ENCODE peak calls at places on chromosome 21, in six cellular contexts. One of them, this sample, is unnamed.

GRCh38 chr21:34815831-34816700 is 147.3 kb downstream of the CLIC6 start:
- DNase-seq in activated naive CD4-positive, alpha-beta T cell treated with Interleukin-2 at 50 U/mL for 16 hours: no peak
- DNase-seq in ACHN: no peak
- DNase-seq in NCI-H1105 treated with DMSO at 0.1 percent for 48 hours: no peak
- DNase-seq in stimulated activated CD4-positive, alpha-beta T cell treated with anti-CD3 and anti-CD28 coated beads, Interleukin-1b, Interleukin-23, amount 100 ng/mL, for 48 hours: no peak
- DNase-seq in activated naive CD8-positive, alpha-beta T cell treated with anti-CD3 and anti-CD28 coated beads for 36 hours: no peak
- DNase-seq in this sample: no peak

GRCh38 chr21:26846036-26846931 is 1.1 kb upstream of the ADAMTS1 start:
- DNase-seq in activated naive CD4-positive, alpha-beta T cell treated with Interleukin-2 at 50 U/mL for 16 hours: no peak
- DNase-seq in ACHN: peak; percentile 80
- DNase-seq in NCI-H1105 treated with DMSO at 0.1 percent for 48 hours: no peak
- DNase-seq in stimulated activated CD4-positive, alpha-beta T cell treated with anti-CD3 and anti-CD28 coated beads, Interleukin-1b, Interleukin-23, amount 100 ng/mL, for 48 hours: no peak
- DNase-seq in activated naive CD8-positive, alpha-beta T cell treated with anti-CD3 and anti-CD28 coated beads for 36 hours: peak; percentile 25
- DNase-seq in this sample: no peak

GRCh38 chr21:34639882-34640788 is 25.2 kb upstream of the RCAN1 start:
- DNase-seq in activated naive CD4-positive, alpha-beta T cell treated with Interleukin-2 at 50 U/mL for 16 hours: peak; percentile 52
- DNase-seq in ACHN: no peak
- DNase-seq in NCI-H1105 treated with DMSO at 0.1 percent for 48 hours: no peak
- DNase-seq in stimulated activated CD4-positive, alpha-beta T cell treated with anti-CD3 and anti-CD28 coated beads, Interleukin-1b, Interleukin-23, amount 100 ng/mL, for 48 hours: peak; percentile 51
- DNase-seq in activated naive CD8-positive, alpha-beta T cell treated with anti-CD3 and anti-CD28 coated beads for 36 hours: peak; percentile 21
- DNase-seq in this sample: peak; percentile 25

GRCh38 chr21:45029298-45029967 is 44.9 kb upstream of the ADARB1 start:
- DNase-seq in activated naive CD4-positive, alpha-beta T cell treated with Interleukin-2 at 50 U/mL for 16 hours: no peak
- DNase-seq in ACHN: no peak
- DNase-seq in NCI-H1105 treated with DMSO at 0.1 percent for 48 hours: no peak
- DNase-seq in stimulated activated CD4-positive, alpha-beta T cell treated with anti-CD3 and anti-CD28 coated beads, Interleukin-1b, Interleukin-23, amount 100 ng/mL, for 48 hours: no peak
- DNase-seq in activated naive CD8-positive, alpha-beta T cell treated with anti-CD3 and anti-CD28 coated beads for 36 hours: no peak
- DNase-seq in this sample: no peak

GRCh38 chr21:39137248-39138186 is 45.7 kb downstream of the PSMG1 start:
- DNase-seq in activated naive CD4-positive, alpha-beta T cell treated with Interleukin-2 at 50 U/mL for 16 hours: no peak
- DNase-seq in ACHN: no peak
- DNase-seq in NCI-H1105 treated with DMSO at 0.1 percent for 48 hours: no peak
- DNase-seq in stimulated activated CD4-positive, alpha-beta T cell treated with anti-CD3 and anti-CD28 coated beads, Interleukin-1b, Interleukin-23, amount 100 ng/mL, for 48 hours: no peak
- DNase-seq in activated naive CD8-positive, alpha-beta T cell treated with anti-CD3 and anti-CD28 coated beads for 36 hours: no peak
- DNase-seq in this sample: no peak

GRCh38 chr21:41247976-41248545 is 68.5 kb upstream of the FAM3B start:
- DNase-seq in activated naive CD4-positive, alpha-beta T cell treated with Interleukin-2 at 50 U/mL for 16 hours: no peak
- DNase-seq in ACHN: no peak
- DNase-seq in NCI-H1105 treated with DMSO at 0.1 percent for 48 hours: no peak
- DNase-seq in stimulated activated CD4-positive, alpha-beta T cell treated with anti-CD3 and anti-CD28 coated beads, Interleukin-1b, Interleukin-23, amount 100 ng/mL, for 48 hours: no peak
- DNase-seq in activated naive CD8-positive, alpha-beta T cell treated with anti-CD3 and anti-CD28 coated beads for 36 hours: no peak
- DNase-seq in this sample: no peak

GRCh38 chr21:14405225-14405624 is 22.3 kb upstream of the HSPA13 start:
- DNase-seq in activated naive CD4-positive, alpha-beta T cell treated with Interleukin-2 at 50 U/mL for 16 hours: no peak
- DNase-seq in ACHN: no peak
- DNase-seq in NCI-H1105 treated with DMSO at 0.1 percent for 48 hours: no peak
- DNase-seq in stimulated activated CD4-positive, alpha-beta T cell treated with anti-CD3 and anti-CD28 coated beads, Interleukin-1b, Interleukin-23, amount 100 ng/mL, for 48 hours: no peak
- DNase-seq in activated naive CD8-positive, alpha-beta T cell treated with anti-CD3 and anti-CD28 coated beads for 36 hours: no peak
- DNase-seq in this sample: no peak

GRCh38 chr21:17708541-17709265 is 96.0 kb upstream of the BTG3 start:
- DNase-seq in activated naive CD4-positive, alpha-beta T cell treated with Interleukin-2 at 50 U/mL for 16 hours: no peak
- DNase-seq in ACHN: no peak
- DNase-seq in NCI-H1105 treated with DMSO at 0.1 percent for 48 hours: no peak
- DNase-seq in stimulated activated CD4-positive, alpha-beta T cell treated with anti-CD3 and anti-CD28 coated beads, Interleukin-1b, Interleukin-23, amount 100 ng/mL, for 48 hours: no peak
- DNase-seq in activated naive CD8-positive, alpha-beta T cell treated with anti-CD3 and anti-CD28 coated beads for 36 hours: no peak
- DNase-seq in this sample: no peak

GRCh38 chr21:44253832-44254700 is 7.6 kb downstream of the DNMT3L start:
- DNase-seq in activated naive CD4-positive, alpha-beta T cell treated with Interleukin-2 at 50 U/mL for 16 hours: no peak
- DNase-seq in ACHN: no peak
- DNase-seq in NCI-H1105 treated with DMSO at 0.1 percent for 48 hours: no peak
- DNase-seq in stimulated activated CD4-positive, alpha-beta T cell treated with anti-CD3 and anti-CD28 coated beads, Interleukin-1b, Interleukin-23, amount 100 ng/mL, for 48 hours: no peak
- DNase-seq in activated naive CD8-positive, alpha-beta T cell treated with anti-CD3 and anti-CD28 coated beads for 36 hours: no peak
- DNase-seq in this sample: no peak

GRCh38 chr21:42219606-42220137 is 732 bp downstream of the ABCG1 start:
- DNase-seq in activated naive CD4-positive, alpha-beta T cell treated with Interleukin-2 at 50 U/mL for 16 hours: no peak
- DNase-seq in ACHN: no peak
- DNase-seq in NCI-H1105 treated with DMSO at 0.1 percent for 48 hours: no peak
- DNase-seq in stimulated activated CD4-positive, alpha-beta T cell treated with anti-CD3 and anti-CD28 coated beads, Interleukin-1b, Interleukin-23, amount 100 ng/mL, for 48 hours: no peak
- DNase-seq in activated naive CD8-positive, alpha-beta T cell treated with anti-CD3 and anti-CD28 coated beads for 36 hours: no peak
- DNase-seq in this sample: no peak

GRCh38 chr21:42039911-42040351 is 29.8 kb upstream of the ZBTB21 start:
- DNase-seq in activated naive CD4-positive, alpha-beta T cell treated with Interleukin-2 at 50 U/mL for 16 hours: no peak
- DNase-seq in ACHN: no peak
- DNase-seq in NCI-H1105 treated with DMSO at 0.1 percent for 48 hours: no peak
- DNase-seq in stimulated activated CD4-positive, alpha-beta T cell treated with anti-CD3 and anti-CD28 coated beads, Interleukin-1b, Interleukin-23, amount 100 ng/mL, for 48 hours: no peak
- DNase-seq in activated naive CD8-positive, alpha-beta T cell treated with anti-CD3 and anti-CD28 coated beads for 36 hours: no peak
- DNase-seq in this sample: no peak

GRCh38 chr21:42671778-42672593 is 18.6 kb downstream of the PDE9A start:
- DNase-seq in activated naive CD4-positive, alpha-beta T cell treated with Interleukin-2 at 50 U/mL for 16 hours: no peak
- DNase-seq in ACHN: peak; percentile 14
- DNase-seq in NCI-H1105 treated with DMSO at 0.1 percent for 48 hours: peak; percentile 70
- DNase-seq in stimulated activated CD4-positive, alpha-beta T cell treated with anti-CD3 and anti-CD28 coated beads, Interleukin-1b, Interleukin-23, amount 100 ng/mL, for 48 hours: no peak
- DNase-seq in activated naive CD8-positive, alpha-beta T cell treated with anti-CD3 and anti-CD28 coated beads for 36 hours: no peak
- DNase-seq in this sample: no peak

GRCh38 chr21:31911138-31911907 is 38.5 kb downstream of the HUNK start:
- DNase-seq in activated naive CD4-positive, alpha-beta T cell treated with Interleukin-2 at 50 U/mL for 16 hours: no peak
- DNase-seq in ACHN: no peak
- DNase-seq in NCI-H1105 treated with DMSO at 0.1 percent for 48 hours: no peak
- DNase-seq in stimulated activated CD4-positive, alpha-beta T cell treated with anti-CD3 and anti-CD28 coated beads, Interleukin-1b, Interleukin-23, amount 100 ng/mL, for 48 hours: no peak
- DNase-seq in activated naive CD8-positive, alpha-beta T cell treated with anti-CD3 and anti-CD28 coated beads for 36 hours: no peak
- DNase-seq in this sample: no peak

GRCh38 chr21:31343680-31344480 is at the start of gene TIAM1:
- DNase-seq in activated naive CD4-positive, alpha-beta T cell treated with Interleukin-2 at 50 U/mL for 16 hours: peak; percentile 49
- DNase-seq in ACHN: peak; percentile 82
- DNase-seq in NCI-H1105 treated with DMSO at 0.1 percent for 48 hours: no peak
- DNase-seq in stimulated activated CD4-positive, alpha-beta T cell treated with anti-CD3 and anti-CD28 coated beads, Interleukin-1b, Interleukin-23, amount 100 ng/mL, for 48 hours: peak; percentile 40
- DNase-seq in activated naive CD8-positive, alpha-beta T cell treated with anti-CD3 and anti-CD28 coated beads for 36 hours: peak; percentile 20
- DNase-seq in this sample: no peak

GRCh38 chr21:37749132-37749531 is 167.1 kb downstream of the KCNJ6 start:
- DNase-seq in activated naive CD4-positive, alpha-beta T cell treated with Interleukin-2 at 50 U/mL for 16 hours: no peak
- DNase-seq in ACHN: no peak
- DNase-seq in NCI-H1105 treated with DMSO at 0.1 percent for 48 hours: no peak
- DNase-seq in stimulated activated CD4-positive, alpha-beta T cell treated with anti-CD3 and anti-CD28 coated beads, Interleukin-1b, Interleukin-23, amount 100 ng/mL, for 48 hours: no peak
- DNase-seq in activated naive CD8-positive, alpha-beta T cell treated with anti-CD3 and anti-CD28 coated beads for 36 hours: no peak
- DNase-seq in this sample: no peak

GRCh38 chr21:37208741-37209225 is 58.4 kb downstream of the VPS26C start:
- DNase-seq in activated naive CD4-positive, alpha-beta T cell treated with Interleukin-2 at 50 U/mL for 16 hours: no peak
- DNase-seq in ACHN: peak; percentile 35
- DNase-seq in NCI-H1105 treated with DMSO at 0.1 percent for 48 hours: no peak
- DNase-seq in stimulated activated CD4-positive, alpha-beta T cell treated with anti-CD3 and anti-CD28 coated beads, Interleukin-1b, Interleukin-23, amount 100 ng/mL, for 48 hours: no peak
- DNase-seq in activated naive CD8-positive, alpha-beta T cell treated with anti-CD3 and anti-CD28 coated beads for 36 hours: no peak
- DNase-seq in this sample: no peak

GRCh38 chr21:41715649-41716321 is 51.1 kb downstream of the RIPK4 start:
- DNase-seq in activated naive CD4-positive, alpha-beta T cell treated with Interleukin-2 at 50 U/mL for 16 hours: no peak
- DNase-seq in ACHN: no peak
- DNase-seq in NCI-H1105 treated with DMSO at 0.1 percent for 48 hours: no peak
- DNase-seq in stimulated activated CD4-positive, alpha-beta T cell treated with anti-CD3 and anti-CD28 coated beads, Interleukin-1b, Interleukin-23, amount 100 ng/mL, for 48 hours: no peak
- DNase-seq in activated naive CD8-positive, alpha-beta T cell treated with anti-CD3 and anti-CD28 coated beads for 36 hours: no peak
- DNase-seq in this sample: no peak

GRCh38 chr21:44697811-44698734 is 1.1 kb downstream of the KRTAP10-12 start:
- DNase-seq in activated naive CD4-positive, alpha-beta T cell treated with Interleukin-2 at 50 U/mL for 16 hours: no peak
- DNase-seq in ACHN: no peak
- DNase-seq in NCI-H1105 treated with DMSO at 0.1 percent for 48 hours: no peak
- DNase-seq in stimulated activated CD4-positive, alpha-beta T cell treated with anti-CD3 and anti-CD28 coated beads, Interleukin-1b, Interleukin-23, amount 100 ng/mL, for 48 hours: no peak
- DNase-seq in activated naive CD8-positive, alpha-beta T cell treated with anti-CD3 and anti-CD28 coated beads for 36 hours: no peak
- DNase-seq in this sample: no peak

GRCh38 chr21:45427331-45428271 is 22.6 kb downstream of the COL18A1 start:
- DNase-seq in activated naive CD4-positive, alpha-beta T cell treated with Interleukin-2 at 50 U/mL for 16 hours: no peak
- DNase-seq in ACHN: peak; percentile 94
- DNase-seq in NCI-H1105 treated with DMSO at 0.1 percent for 48 hours: no peak
- DNase-seq in stimulated activated CD4-positive, alpha-beta T cell treated with anti-CD3 and anti-CD28 coated beads, Interleukin-1b, Interleukin-23, amount 100 ng/mL, for 48 hours: no peak
- DNase-seq in activated naive CD8-positive, alpha-beta T cell treated with anti-CD3 and anti-CD28 coated beads for 36 hours: no peak
- DNase-seq in this sample: no peak

GRCh38 chr21:45018131-45019075 is 56.0 kb upstream of the ADARB1 start:
- DNase-seq in activated naive CD4-positive, alpha-beta T cell treated with Interleukin-2 at 50 U/mL for 16 hours: no peak
- DNase-seq in ACHN: no peak
- DNase-seq in NCI-H1105 treated with DMSO at 0.1 percent for 48 hours: no peak
- DNase-seq in stimulated activated CD4-positive, alpha-beta T cell treated with anti-CD3 and anti-CD28 coated beads, Interleukin-1b, Interleukin-23, amount 100 ng/mL, for 48 hours: no peak
- DNase-seq in activated naive CD8-positive, alpha-beta T cell treated with anti-CD3 and anti-CD28 coated beads for 36 hours: no peak
- DNase-seq in this sample: no peak

GRCh38 chr21:45947716-45948255 is 33.8 kb upstream of the COL6A1 start:
- DNase-seq in activated naive CD4-positive, alpha-beta T cell treated with Interleukin-2 at 50 U/mL for 16 hours: no peak
- DNase-seq in ACHN: no peak
- DNase-seq in NCI-H1105 treated with DMSO at 0.1 percent for 48 hours: no peak
- DNase-seq in stimulated activated CD4-positive, alpha-beta T cell treated with anti-CD3 and anti-CD28 coated beads, Interleukin-1b, Interleukin-23, amount 100 ng/mL, for 48 hours: no peak
- DNase-seq in activated naive CD8-positive, alpha-beta T cell treated with anti-CD3 and anti-CD28 coated beads for 36 hours: no peak
- DNase-seq in this sample: no peak

GRCh38 chr21:37073417-37074194 is 552 bp downstream of the TTC3 start:
- DNase-seq in activated naive CD4-positive, alpha-beta T cell treated with Interleukin-2 at 50 U/mL for 16 hours: peak; percentile 63
- DNase-seq in ACHN: peak; percentile 37
- DNase-seq in NCI-H1105 treated with DMSO at 0.1 percent for 48 hours: peak; percentile 52
- DNase-seq in stimulated activated CD4-positive, alpha-beta T cell treated with anti-CD3 and anti-CD28 coated beads, Interleukin-1b, Interleukin-23, amount 100 ng/mL, for 48 hours: peak; percentile 49
- DNase-seq in activated naive CD8-positive, alpha-beta T cell treated with anti-CD3 and anti-CD28 coated beads for 36 hours: peak; percentile 63
- DNase-seq in this sample: peak; percentile 27

GRCh38 chr21:41425954-41426655 is at the start of gene MX1:
- DNase-seq in activated naive CD4-positive, alpha-beta T cell treated with Interleukin-2 at 50 U/mL for 16 hours: peak; percentile 88
- DNase-seq in ACHN: peak; percentile 73
- DNase-seq in NCI-H1105 treated with DMSO at 0.1 percent for 48 hours: no peak
- DNase-seq in stimulated activated CD4-positive, alpha-beta T cell treated with anti-CD3 and anti-CD28 coated beads, Interleukin-1b, Interleukin-23, amount 100 ng/mL, for 48 hours: peak; percentile 87
- DNase-seq in activated naive CD8-positive, alpha-beta T cell treated with anti-CD3 and anti-CD28 coated beads for 36 hours: peak; percentile 90
- DNase-seq in this sample: peak; percentile 85

GRCh38 chr21:44590311-44590721 is 2.0 kb downstream of the KRTAP10-6 start:
- DNase-seq in activated naive CD4-positive, alpha-beta T cell treated with Interleukin-2 at 50 U/mL for 16 hours: no peak
- DNase-seq in ACHN: no peak
- DNase-seq in NCI-H1105 treated with DMSO at 0.1 percent for 48 hours: no peak
- DNase-seq in stimulated activated CD4-positive, alpha-beta T cell treated with anti-CD3 and anti-CD28 coated beads, Interleukin-1b, Interleukin-23, amount 100 ng/mL, for 48 hours: no peak
- DNase-seq in activated naive CD8-positive, alpha-beta T cell treated with anti-CD3 and anti-CD28 coated beads for 36 hours: no peak
- DNase-seq in this sample: no peak

GRCh38 chr21:36630485-36631206 is 68.3 kb upstream of the SIM2 start:
- DNase-seq in activated naive CD4-positive, alpha-beta T cell treated with Interleukin-2 at 50 U/mL for 16 hours: peak; percentile 62
- DNase-seq in ACHN: peak; percentile 39
- DNase-seq in NCI-H1105 treated with DMSO at 0.1 percent for 48 hours: peak; percentile 44
- DNase-seq in stimulated activated CD4-positive, alpha-beta T cell treated with anti-CD3 and anti-CD28 coated beads, Interleukin-1b, Interleukin-23, amount 100 ng/mL, for 48 hours: peak; percentile 48
- DNase-seq in activated naive CD8-positive, alpha-beta T cell treated with anti-CD3 and anti-CD28 coated beads for 36 hours: peak; percentile 38
- DNase-seq in this sample: peak; percentile 55

GRCh38 chr21:42230636-42231035 is 11.7 kb downstream of the ABCG1 start:
- DNase-seq in activated naive CD4-positive, alpha-beta T cell treated with Interleukin-2 at 50 U/mL for 16 hours: no peak
- DNase-seq in ACHN: no peak
- DNase-seq in NCI-H1105 treated with DMSO at 0.1 percent for 48 hours: no peak
- DNase-seq in stimulated activated CD4-positive, alpha-beta T cell treated with anti-CD3 and anti-CD28 coated beads, Interleukin-1b, Interleukin-23, amount 100 ng/mL, for 48 hours: no peak
- DNase-seq in activated naive CD8-positive, alpha-beta T cell treated with anti-CD3 and anti-CD28 coated beads for 36 hours: no peak
- DNase-seq in this sample: no peak

GRCh38 chr21:31358148-31358547 is 14.1 kb upstream of the TIAM1 start:
- DNase-seq in activated naive CD4-positive, alpha-beta T cell treated with Interleukin-2 at 50 U/mL for 16 hours: no peak
- DNase-seq in ACHN: no peak
- DNase-seq in NCI-H1105 treated with DMSO at 0.1 percent for 48 hours: no peak
- DNase-seq in stimulated activated CD4-positive, alpha-beta T cell treated with anti-CD3 and anti-CD28 coated beads, Interleukin-1b, Interleukin-23, amount 100 ng/mL, for 48 hours: no peak
- DNase-seq in activated naive CD8-positive, alpha-beta T cell treated with anti-CD3 and anti-CD28 coated beads for 36 hours: no peak
- DNase-seq in this sample: no peak

GRCh38 chr21:40797881-40798280 is 49.1 kb downstream of the DSCAM start:
- DNase-seq in activated naive CD4-positive, alpha-beta T cell treated with Interleukin-2 at 50 U/mL for 16 hours: no peak
- DNase-seq in ACHN: no peak
- DNase-seq in NCI-H1105 treated with DMSO at 0.1 percent for 48 hours: no peak
- DNase-seq in stimulated activated CD4-positive, alpha-beta T cell treated with anti-CD3 and anti-CD28 coated beads, Interleukin-1b, Interleukin-23, amount 100 ng/mL, for 48 hours: no peak
- DNase-seq in activated naive CD8-positive, alpha-beta T cell treated with anti-CD3 and anti-CD28 coated beads for 36 hours: no peak
- DNase-seq in this sample: no peak

GRCh38 chr21:25329227-25329626 is 278.1 kb downstream of the MRPL39 start:
- DNase-seq in activated naive CD4-positive, alpha-beta T cell treated with Interleukin-2 at 50 U/mL for 16 hours: no peak
- DNase-seq in ACHN: peak; percentile 21
- DNase-seq in NCI-H1105 treated with DMSO at 0.1 percent for 48 hours: no peak
- DNase-seq in stimulated activated CD4-positive, alpha-beta T cell treated with anti-CD3 and anti-CD28 coated beads, Interleukin-1b, Interleukin-23, amount 100 ng/mL, for 48 hours: no peak
- DNase-seq in activated naive CD8-positive, alpha-beta T cell treated with anti-CD3 and anti-CD28 coated beads for 36 hours: no peak
- DNase-seq in this sample: no peak

GRCh38 chr21:30713786-30714185 is 4.8 kb downstream of the KRTAP21-3 start:
- DNase-seq in activated naive CD4-positive, alpha-beta T cell treated with Interleukin-2 at 50 U/mL for 16 hours: no peak
- DNase-seq in ACHN: no peak
- DNase-seq in NCI-H1105 treated with DMSO at 0.1 percent for 48 hours: no peak
- DNase-seq in stimulated activated CD4-positive, alpha-beta T cell treated with anti-CD3 and anti-CD28 coated beads, Interleukin-1b, Interleukin-23, amount 100 ng/mL, for 48 hours: no peak
- DNase-seq in activated naive CD8-positive, alpha-beta T cell treated with anti-CD3 and anti-CD28 coated beads for 36 hours: no peak
- DNase-seq in this sample: no peak

GRCh38 chr21:36615274-36615964 is 83.5 kb upstream of the SIM2 start:
- DNase-seq in activated naive CD4-positive, alpha-beta T cell treated with Interleukin-2 at 50 U/mL for 16 hours: no peak
- DNase-seq in ACHN: peak; percentile 12
- DNase-seq in NCI-H1105 treated with DMSO at 0.1 percent for 48 hours: no peak
- DNase-seq in stimulated activated CD4-positive, alpha-beta T cell treated with anti-CD3 and anti-CD28 coated beads, Interleukin-1b, Interleukin-23, amount 100 ng/mL, for 48 hours: no peak
- DNase-seq in activated naive CD8-positive, alpha-beta T cell treated with anti-CD3 and anti-CD28 coated beads for 36 hours: no peak
- DNase-seq in this sample: no peak

GRCh38 chr21:43618940-43619339 is 40.3 kb downstream of the HSF2BP start:
- DNase-seq in activated naive CD4-positive, alpha-beta T cell treated with Interleukin-2 at 50 U/mL for 16 hours: no peak
- DNase-seq in ACHN: no peak
- DNase-seq in NCI-H1105 treated with DMSO at 0.1 percent for 48 hours: no peak
- DNase-seq in stimulated activated CD4-positive, alpha-beta T cell treated with anti-CD3 and anti-CD28 coated beads, Interleukin-1b, Interleukin-23, amount 100 ng/mL, for 48 hours: no peak
- DNase-seq in activated naive CD8-positive, alpha-beta T cell treated with anti-CD3 and anti-CD28 coated beads for 36 hours: no peak
- DNase-seq in this sample: no peak

GRCh38 chr21:46063734-46064680 is 33.9 kb upstream of the COL6A2 start:
- DNase-seq in activated naive CD4-positive, alpha-beta T cell treated with Interleukin-2 at 50 U/mL for 16 hours: no peak
- DNase-seq in ACHN: no peak
- DNase-seq in NCI-H1105 treated with DMSO at 0.1 percent for 48 hours: no peak
- DNase-seq in stimulated activated CD4-positive, alpha-beta T cell treated with anti-CD3 and anti-CD28 coated beads, Interleukin-1b, Interleukin-23, amount 100 ng/mL, for 48 hours: no peak
- DNase-seq in activated naive CD8-positive, alpha-beta T cell treated with anti-CD3 and anti-CD28 coated beads for 36 hours: no peak
- DNase-seq in this sample: no peak

GRCh38 chr21:42558846-42559245 is 45.2 kb downstream of the SLC37A1 start:
- DNase-seq in activated naive CD4-positive, alpha-beta T cell treated with Interleukin-2 at 50 U/mL for 16 hours: no peak
- DNase-seq in ACHN: no peak
- DNase-seq in NCI-H1105 treated with DMSO at 0.1 percent for 48 hours: no peak
- DNase-seq in stimulated activated CD4-positive, alpha-beta T cell treated with anti-CD3 and anti-CD28 coated beads, Interleukin-1b, Interleukin-23, amount 100 ng/mL, for 48 hours: no peak
- DNase-seq in activated naive CD8-positive, alpha-beta T cell treated with anti-CD3 and anti-CD28 coated beads for 36 hours: no peak
- DNase-seq in this sample: no peak

This sample was measured in GM12891.